ENCODE peak calls at places on chromosomes 1 and 21, in seven cellular contexts. One of them, this sample, is unnamed.

GRCh38 chr1:26278303-26278702 is 1.6 kb upstream of the SH3BGRL3 start:
- DNase-seq in RWPE1: peak
- DNase-seq in brain microvascular endothelial cell: peak
- DNase-seq in transverse colon: peak
- DNase-seq in nephron progenitor cell: no peak
- DNase-seq in stomach: peak
- DNase-seq in adrenal gland: no peak
- DNase-seq in this sample: peak

GRCh38 chr21:45818904-45819285 is 162.7 kb upstream of the COL6A1 start:
- DNase-seq in RWPE1: peak
- DNase-seq in brain microvascular endothelial cell: peak
- DNase-seq in transverse colon: no peak
- DNase-seq in nephron progenitor cell: no peak
- DNase-seq in stomach: no peak
- DNase-seq in adrenal gland: no peak
- DNase-seq in this sample: peak

GRCh38 chr1:174198192-174198591 is 38.9 kb downstream of the RABGAP1L start:
- DNase-seq in RWPE1: no peak
- DNase-seq in brain microvascular endothelial cell: no peak
- DNase-seq in transverse colon: no peak
- DNase-seq in nephron progenitor cell: no peak
- DNase-seq in stomach: no peak
- DNase-seq in adrenal gland: no peak
- DNase-seq in this sample: no peak

GRCh38 chr21:29819675-29820337 is 120.0 kb downstream of the GRIK1 start:
- DNase-seq in RWPE1: no peak
- DNase-seq in brain microvascular endothelial cell: no peak
- DNase-seq in transverse colon: no peak
- DNase-seq in nephron progenitor cell: peak
- DNase-seq in stomach: no peak
- DNase-seq in adrenal gland: no peak
- DNase-seq in this sample: no peak

GRCh38 chr21:45288441-45288841 is 746 bp upstream of the POFUT2 start:
- DNase-seq in RWPE1: no peak
- DNase-seq in brain microvascular endothelial cell: no peak
- DNase-seq in transverse colon: peak
- DNase-seq in nephron progenitor cell: no peak
- DNase-seq in stomach: peak
- DNase-seq in adrenal gland: peak
- DNase-seq in this sample: no peak

GRCh38 chr1:241213147-241213546 is 143.9 kb downstream of the RGS7 start:
- DNase-seq in RWPE1: peak
- DNase-seq in brain microvascular endothelial cell: no peak
- DNase-seq in transverse colon: no peak
- DNase-seq in nephron progenitor cell: no peak
- DNase-seq in stomach: no peak
- DNase-seq in adrenal gland: peak
- DNase-seq in this sample: no peak

GRCh38 chr1:153697873-153698647 is 19.6 kb downstream of the NPR1 start:
- DNase-seq in RWPE1: no peak
- DNase-seq in brain microvascular endothelial cell: no peak
- DNase-seq in transverse colon: no peak
- DNase-seq in nephron progenitor cell: peak
- DNase-seq in stomach: no peak
- DNase-seq in adrenal gland: peak
- DNase-seq in this sample: peak

GRCh38 chr1:7069888-7070287 is 284.6 kb downstream of the CAMTA1 start:
- DNase-seq in RWPE1: no peak
- DNase-seq in brain microvascular endothelial cell: no peak
- DNase-seq in transverse colon: no peak
- DNase-seq in nephron progenitor cell: peak
- DNase-seq in stomach: no peak
- DNase-seq in adrenal gland: no peak
- DNase-seq in this sample: peak

GRCh38 chr1:217088521-217089221 is 365.4 kb upstream of the ESRRG start:
- DNase-seq in RWPE1: no peak
- DNase-seq in brain microvascular endothelial cell: no peak
- DNase-seq in transverse colon: no peak
- DNase-seq in nephron progenitor cell: no peak
- DNase-seq in stomach: no peak
- DNase-seq in adrenal gland: no peak
- DNase-seq in this sample: peak

GRCh38 chr1:116127123-116127847 is 16.1 kb downstream of the MAB21L3 start:
- DNase-seq in RWPE1: no peak
- DNase-seq in brain microvascular endothelial cell: no peak
- DNase-seq in transverse colon: no peak
- DNase-seq in nephron progenitor cell: no peak
- DNase-seq in stomach: no peak
- DNase-seq in adrenal gland: no peak
- DNase-seq in this sample: no peak

GRCh38 chr1:53396563-53397268 is 62.5 kb upstream of the DMRTB1 start:
- DNase-seq in RWPE1: no peak
- DNase-seq in brain microvascular endothelial cell: no peak
- DNase-seq in transverse colon: no peak
- DNase-seq in nephron progenitor cell: no peak
- DNase-seq in stomach: no peak
- DNase-seq in adrenal gland: no peak
- DNase-seq in this sample: no peak

GRCh38 chr1:48775817-48776399 is 783 bp downstream of the BEND5 start:
- DNase-seq in RWPE1: no peak
- DNase-seq in brain microvascular endothelial cell: no peak
- DNase-seq in transverse colon: no peak
- DNase-seq in nephron progenitor cell: no peak
- DNase-seq in stomach: no peak
- DNase-seq in adrenal gland: no peak
- DNase-seq in this sample: no peak

GRCh38 chr1:50493710-50494109 is 70.5 kb upstream of the DMRTA2 start:
- DNase-seq in RWPE1: no peak
- DNase-seq in brain microvascular endothelial cell: no peak
- DNase-seq in transverse colon: peak
- DNase-seq in nephron progenitor cell: no peak
- DNase-seq in stomach: no peak
- DNase-seq in adrenal gland: no peak
- DNase-seq in this sample: no peak
- TF ChIP-seq CTCF in RWPE1: no peak
- TF ChIP-seq CTCF in brain microvascular endothelial cell: no peak
- TF ChIP-seq CTCF in transverse colon: no peak
- TF ChIP-seq CTCF in nephron progenitor cell: no peak
- TF ChIP-seq CTCF in stomach: no peak
- TF ChIP-seq CTCF in adrenal gland: no peak
- TF ChIP-seq CTCF in this sample: no peak

GRCh38 chr1:8817413-8818324 is at the start of gene RERE:
- DNase-seq in RWPE1: peak
- DNase-seq in brain microvascular endothelial cell: peak
- DNase-seq in transverse colon: peak
- DNase-seq in nephron progenitor cell: peak
- DNase-seq in stomach: peak
- DNase-seq in adrenal gland: peak
- DNase-seq in this sample: peak
- TF ChIP-seq CTCF in RWPE1: no peak
- TF ChIP-seq CTCF in brain microvascular endothelial cell: no peak
- TF ChIP-seq CTCF in transverse colon: no peak
- TF ChIP-seq CTCF in nephron progenitor cell: no peak
- TF ChIP-seq CTCF in stomach: no peak
- TF ChIP-seq CTCF in adrenal gland: no peak
- TF ChIP-seq CTCF in this sample: no peak

DNA sequence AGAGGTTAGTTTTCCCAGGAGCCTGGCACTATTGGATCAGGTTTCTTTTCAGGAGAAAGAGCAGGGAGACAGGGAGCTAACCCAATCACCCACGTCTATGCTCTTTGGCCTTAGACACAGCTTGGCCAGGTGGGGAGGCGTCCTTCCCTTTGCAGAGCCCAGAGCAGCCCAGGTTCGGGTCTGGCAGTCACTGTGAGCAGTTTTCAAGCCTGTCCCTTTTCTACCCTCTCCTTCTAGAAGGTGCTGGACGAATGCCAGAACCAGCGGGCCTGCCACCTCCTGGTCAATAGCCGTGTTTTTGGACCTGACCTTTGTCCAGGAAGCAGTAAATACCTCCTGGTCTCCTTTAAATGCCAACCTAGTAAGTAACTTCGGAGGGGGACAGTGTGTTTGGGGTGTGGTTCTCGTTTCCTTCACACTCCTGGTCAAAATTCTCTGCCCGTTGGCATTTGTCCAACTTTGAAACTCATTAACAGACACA is 44.9 kb downstream of the EVA1C start:
- DNase-seq in RWPE1: no peak
- DNase-seq in brain microvascular endothelial cell: no peak
- DNase-seq in transverse colon: peak
- DNase-seq in nephron progenitor cell: no peak
- DNase-seq in stomach: peak
- DNase-seq in adrenal gland: peak
- DNase-seq in this sample: peak
- TF ChIP-seq CTCF in RWPE1: no peak
- TF ChIP-seq CTCF in brain microvascular endothelial cell: peak
- TF ChIP-seq CTCF in transverse colon: peak
- TF ChIP-seq CTCF in nephron progenitor cell: no peak
- TF ChIP-seq CTCF in stomach: no peak
- TF ChIP-seq CTCF in adrenal gland: no peak
- TF ChIP-seq CTCF in this sample: no peak

GRCh38 chr1:18482721-18483425 is 2.1 kb downstream of the KLHDC7A start:
- DNase-seq in RWPE1: no peak
- DNase-seq in brain microvascular endothelial cell: no peak
- DNase-seq in transverse colon: no peak
- DNase-seq in nephron progenitor cell: no peak
- DNase-seq in stomach: no peak
- DNase-seq in adrenal gland: no peak
- DNase-seq in this sample: no peak

GRCh38 chr1:18485227-18485626 is 4.5 kb downstream of the KLHDC7A start:
- DNase-seq in RWPE1: no peak
- DNase-seq in brain microvascular endothelial cell: no peak
- DNase-seq in transverse colon: no peak
- DNase-seq in nephron progenitor cell: no peak
- DNase-seq in stomach: no peak
- DNase-seq in adrenal gland: no peak
- DNase-seq in this sample: no peak

GRCh38 chr1:18484726-18485125 is 4.0 kb downstream of the KLHDC7A start:
- DNase-seq in RWPE1: no peak
- DNase-seq in brain microvascular endothelial cell: no peak
- DNase-seq in transverse colon: no peak
- DNase-seq in nephron progenitor cell: no peak
- DNase-seq in stomach: no peak
- DNase-seq in adrenal gland: no peak
- DNase-seq in this sample: no peak

GRCh38 chr1:18484276-18484675 is 3.5 kb downstream of the KLHDC7A start:
- DNase-seq in RWPE1: no peak
- DNase-seq in brain microvascular endothelial cell: no peak
- DNase-seq in transverse colon: no peak
- DNase-seq in nephron progenitor cell: no peak
- DNase-seq in stomach: no peak
- DNase-seq in adrenal gland: no peak
- DNase-seq in this sample: no peak

DNA sequence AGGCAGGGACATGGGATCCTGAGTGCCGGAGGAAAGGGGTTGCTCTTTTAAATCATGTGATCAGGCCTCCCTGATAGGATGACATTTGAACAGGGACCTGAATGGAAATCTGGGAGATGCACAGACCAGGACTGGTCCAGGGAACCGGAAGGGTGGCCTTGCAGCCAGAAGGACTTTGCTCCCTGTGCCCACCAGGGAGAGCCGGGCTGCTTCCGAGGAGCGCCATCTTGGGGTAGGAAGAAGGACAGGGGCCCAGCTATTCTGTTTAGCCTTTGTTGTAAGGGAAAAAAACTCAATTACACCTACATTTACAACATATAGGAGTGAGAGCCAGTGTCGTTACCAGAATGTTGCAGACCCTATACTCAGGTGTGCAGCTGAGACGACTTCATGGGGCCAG is 5.5 kb downstream of the KLHDC7A start:
- DNase-seq in RWPE1: no peak
- DNase-seq in brain microvascular endothelial cell: no peak
- DNase-seq in transverse colon: no peak
- DNase-seq in nephron progenitor cell: no peak
- DNase-seq in stomach: no peak
- DNase-seq in adrenal gland: no peak
- DNase-seq in this sample: no peak
- TF ChIP-seq CTCF in RWPE1: no peak
- TF ChIP-seq CTCF in brain microvascular endothelial cell: no peak
- TF ChIP-seq CTCF in transverse colon: no peak
- TF ChIP-seq CTCF in nephron progenitor cell: peak
- TF ChIP-seq CTCF in stomach: no peak
- TF ChIP-seq CTCF in adrenal gland: no peak
- TF ChIP-seq CTCF in this sample: no peak

GRCh38 chr1:39204441-39205081 is at the start of gene MACF1:
- DNase-seq in RWPE1: peak
- DNase-seq in brain microvascular endothelial cell: peak
- DNase-seq in transverse colon: peak
- DNase-seq in nephron progenitor cell: peak
- DNase-seq in stomach: peak
- DNase-seq in adrenal gland: peak
- DNase-seq in this sample: peak
- TF ChIP-seq CTCF in RWPE1: no peak
- TF ChIP-seq CTCF in brain microvascular endothelial cell: peak
- TF ChIP-seq CTCF in transverse colon: peak
- TF ChIP-seq CTCF in nephron progenitor cell: peak
- TF ChIP-seq CTCF in stomach: no peak
- TF ChIP-seq CTCF in adrenal gland: peak
- TF ChIP-seq CTCF in this sample: peak

DNA sequence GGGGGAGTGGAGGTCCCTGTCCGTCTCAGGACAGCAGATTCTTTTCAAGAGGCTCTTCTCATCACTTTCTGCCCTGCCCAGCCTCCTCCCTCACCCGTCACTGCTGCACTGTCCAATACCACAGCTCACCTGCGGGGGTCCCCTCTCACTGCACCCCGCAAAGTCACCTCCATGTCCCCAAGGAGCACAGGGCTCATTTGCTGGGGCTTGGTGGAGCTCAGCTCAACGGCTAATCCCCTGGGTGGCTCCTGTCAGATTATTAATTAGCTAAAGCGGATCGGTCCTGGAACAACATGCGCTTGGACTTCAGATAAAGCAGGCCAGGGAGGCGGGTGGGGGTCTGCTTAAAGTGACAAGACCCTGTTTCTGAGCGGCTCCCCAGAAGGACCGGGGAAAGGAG is 43.2 kb downstream of the CASZ1 start:
- DNase-seq in RWPE1: no peak
- DNase-seq in brain microvascular endothelial cell: no peak
- DNase-seq in transverse colon: no peak
- DNase-seq in nephron progenitor cell: no peak
- DNase-seq in stomach: no peak
- DNase-seq in adrenal gland: no peak
- DNase-seq in this sample: no peak
- TF ChIP-seq CTCF in RWPE1: no peak
- TF ChIP-seq CTCF in brain microvascular endothelial cell: no peak
- TF ChIP-seq CTCF in transverse colon: no peak
- TF ChIP-seq CTCF in nephron progenitor cell: peak
- TF ChIP-seq CTCF in stomach: no peak
- TF ChIP-seq CTCF in adrenal gland: no peak
- TF ChIP-seq CTCF in this sample: no peak

DNA sequence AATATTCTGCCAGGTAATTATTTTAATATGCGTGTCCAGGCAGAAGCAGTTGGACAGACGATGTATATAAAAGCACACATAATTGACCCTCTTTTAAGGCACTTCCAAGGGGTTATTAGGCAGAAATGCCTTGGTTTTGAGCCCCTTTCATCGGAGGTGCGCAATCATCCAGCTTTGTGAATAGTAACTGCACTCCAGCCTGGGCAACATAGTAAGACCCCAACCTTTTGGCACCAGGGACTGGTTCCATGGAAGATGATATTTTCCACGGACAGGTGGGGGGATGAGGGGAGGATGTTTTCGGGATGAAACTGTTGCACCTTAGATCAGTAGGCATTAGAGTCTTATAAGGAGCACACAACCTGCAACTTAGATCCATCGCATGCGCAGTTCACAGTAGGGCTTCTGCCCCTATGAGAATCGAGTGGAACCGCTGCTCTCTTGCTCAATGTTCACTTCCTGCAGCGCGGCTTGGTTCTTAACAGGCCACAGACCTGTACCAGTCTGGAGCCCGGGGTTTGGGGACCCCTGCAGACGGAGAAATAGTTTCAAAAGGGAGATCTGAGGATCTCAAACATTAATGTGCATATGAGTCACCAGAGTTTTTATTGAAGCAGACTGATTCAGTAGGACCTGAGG is 1.8 kb upstream of the MCOLN2 start:
- DNase-seq in RWPE1: no peak
- DNase-seq in brain microvascular endothelial cell: no peak
- DNase-seq in transverse colon: peak
- DNase-seq in nephron progenitor cell: no peak
- DNase-seq in stomach: peak
- DNase-seq in adrenal gland: no peak
- DNase-seq in this sample: peak
- TF ChIP-seq CTCF in RWPE1: no peak
- TF ChIP-seq CTCF in brain microvascular endothelial cell: no peak
- TF ChIP-seq CTCF in transverse colon: no peak
- TF ChIP-seq CTCF in nephron progenitor cell: no peak
- TF ChIP-seq CTCF in stomach: no peak
- TF ChIP-seq CTCF in adrenal gland: no peak
- TF ChIP-seq CTCF in this sample: peak

This sample was measured in choroid plexus epithelial cell.